ENCODE peak calls at places on chromosomes 16 and 17, in four cellular contexts. R, W, H and F are unnamed samples.

GRCh38 chr17:4980644-4981216 is 6.7 kb downstream of the CAMTA2 start:
- DNase-seq in H (peak), W (peak), R (peak), F (peak)

GRCh38 chr17:40841246-40841645 is 18.8 kb upstream of the KRT10 start:
- DNase-seq in R (no peak), W (no peak), H (no peak), F (no peak)

GRCh38 chr16:87305505-87306391 is 11.4 kb downstream of the C16orf95 start:
- DNase-seq in H (no peak), R (no peak), W (no peak), F (no peak)

GRCh38 chr17:71071837-71072236 is 902.5 kb downstream of the KCNJ2 start:
- DNase-seq in R (no peak), H (peak), W (peak), F (peak)

GRCh38 chr17:6061290-6061689 is 8.9 kb upstream of the WSCD1 start:
- DNase-seq in H (no peak), R (no peak), W (peak), F (peak)

GRCh38 chr16:50297301-50298074 is 31.1 kb downstream of the ADCY7 start:
- DNase-seq in H (peak), R (no peak), W (peak), F (no peak)

GRCh38 chr17:55264273-55264639 is 504 bp upstream of the HLF start:
- DNase-seq in R (no peak), H (peak), W (no peak), F (no peak)

GRCh38 chr17:2911035-2911754 is 115.0 kb downstream of the RAP1GAP2 start:
- DNase-seq in W (no peak), R (no peak), H (peak), F (no peak)

GRCh38 chr17:1495265-1495664 is 2.8 kb upstream of the MYO1C start:
- DNase-seq in R (no peak), W (no peak), H (no peak), F (no peak)

GRCh38 chr17:45432405-45433113 is at the start of gene ARHGAP27:
- DNase-seq in H (peak), W (no peak), R (peak), F (no peak)

GRCh38 chr17:80227666-80228065 is 7.4 kb downstream of the SLC26A11 start:
- DNase-seq in R (no peak), H (no peak), W (no peak), F (no peak)

GRCh38 chr16:48912360-48912759 is 302.4 kb upstream of the N4BP1 start:
- DNase-seq in R (no peak), W (no peak), H (no peak), F (no peak)

GRCh38 chr17:47941246-47941997 is at the start of gene PNPO:
- DNase-seq in W (peak), H (peak), R (peak), F (peak)
- TF ChIP-seq CHD2 in W (peak), H (peak), R (peak), F (no peak)

DNA sequence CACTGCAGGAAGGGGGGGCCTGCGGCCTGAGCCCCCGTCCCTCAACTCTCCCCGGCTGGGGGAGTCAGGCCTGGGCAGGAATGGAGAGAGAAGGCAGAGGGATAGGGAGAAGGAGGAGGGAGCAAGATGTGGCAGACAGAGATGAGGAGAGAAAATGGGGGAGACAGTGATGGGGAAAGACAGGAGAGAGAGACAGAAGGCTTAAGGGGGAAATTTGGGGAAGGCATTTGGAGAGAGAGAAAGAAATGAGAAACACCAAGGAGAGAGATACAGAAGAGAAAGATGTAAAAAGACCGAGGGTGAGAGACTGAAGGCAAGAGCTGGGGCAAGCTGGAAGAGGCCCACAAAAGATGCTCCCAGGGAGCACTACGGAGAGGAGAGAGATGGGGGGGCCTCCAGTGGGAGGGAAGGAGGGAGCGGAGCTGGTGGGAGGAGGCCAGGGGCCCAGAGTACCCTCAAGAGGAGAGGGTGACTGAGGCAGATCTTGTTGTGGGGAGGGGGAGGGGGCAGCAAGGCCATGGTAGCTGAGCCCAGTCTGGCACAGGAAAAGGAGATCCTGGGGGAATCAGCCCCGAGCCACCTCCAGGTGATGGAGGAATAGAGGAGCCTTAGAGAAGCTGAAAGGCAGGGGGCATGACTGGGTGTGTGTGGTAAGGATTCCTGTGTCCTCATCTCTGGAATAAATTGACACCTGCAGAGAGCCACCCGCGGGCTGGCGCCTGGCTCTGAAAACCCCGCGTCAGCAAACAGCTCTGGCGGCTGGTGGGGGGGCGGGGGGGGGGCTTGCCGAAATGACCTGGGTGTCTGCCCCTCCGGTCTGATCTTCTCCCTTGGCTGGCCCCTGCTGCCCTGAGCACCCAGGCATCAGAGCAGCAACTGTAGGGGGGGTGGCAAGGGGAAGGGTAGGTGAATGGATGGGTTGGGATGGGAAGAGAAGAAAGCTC is 1.5 kb upstream of the NLGN2 start:
- DNase-seq in H (no peak), R (no peak), W (no peak), F (no peak)
- TF ChIP-seq CHD2 in H (no peak), R (no peak), W (no peak), F (no peak)

GRCh38 chr16:11394593-11394960 is 49.3 kb downstream of the RMI2 start:
- DNase-seq in H (no peak), W (no peak), R (no peak), F (no peak)

GRCh38 chr16:11398136-11398535 is 52.9 kb downstream of the RMI2 start:
- DNase-seq in H (peak), R (no peak), W (no peak), F (no peak)

GRCh38 chr16:11395949-11396240 is 50.6 kb downstream of the RMI2 start:
- DNase-seq in H (no peak), R (no peak), W (no peak), F (no peak)

GRCh38 chr16:11395008-11395948 is 50.0 kb downstream of the RMI2 start:
- DNase-seq in R (no peak), H (peak), W (peak), F (no peak)

DNA sequence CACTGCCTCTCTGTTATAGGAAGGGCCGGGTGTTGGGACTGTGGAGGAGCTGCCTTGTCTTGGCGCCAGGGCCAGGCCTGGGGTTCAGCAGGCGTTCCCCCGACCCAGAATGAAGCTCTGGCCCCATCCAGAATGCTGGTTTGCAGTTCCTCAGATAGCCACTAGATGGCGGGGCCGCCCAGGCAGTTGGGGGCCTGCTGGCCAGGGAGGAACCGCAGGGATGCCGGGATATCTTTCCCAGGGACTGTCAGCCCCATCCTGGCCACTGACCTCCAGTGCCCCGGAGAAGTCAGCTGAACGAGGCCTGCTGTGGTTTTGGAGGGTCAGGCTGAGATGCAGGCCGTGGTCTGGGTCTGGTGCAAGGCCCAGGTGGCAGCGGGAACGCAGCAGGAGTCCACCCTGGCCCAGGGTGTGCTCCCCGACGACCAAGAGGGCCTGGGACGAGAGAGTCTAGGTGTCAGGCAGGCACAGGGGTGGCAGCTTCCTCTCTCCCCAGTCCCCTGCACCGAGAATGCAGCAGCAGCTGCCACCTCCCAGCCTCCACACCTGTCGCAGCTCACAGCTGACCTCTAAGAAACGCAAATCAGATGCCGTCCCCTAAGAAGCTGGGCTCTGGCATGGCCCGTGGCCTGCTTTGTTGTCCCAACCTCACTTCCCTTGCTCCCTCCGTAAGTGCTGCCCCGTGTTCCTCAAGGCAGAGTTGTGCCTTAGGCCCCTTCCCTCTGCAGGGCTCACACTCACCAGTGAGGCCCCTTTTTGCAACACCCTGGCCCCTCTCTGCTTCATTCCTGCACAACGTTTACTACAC is 51.2 kb downstream of the RMI2 start:
- DNase-seq in R (peak), W (peak), H (peak), F (peak)
- TF ChIP-seq CHD2 in R (no peak), W (peak), H (no peak), F (no peak)

DNA sequence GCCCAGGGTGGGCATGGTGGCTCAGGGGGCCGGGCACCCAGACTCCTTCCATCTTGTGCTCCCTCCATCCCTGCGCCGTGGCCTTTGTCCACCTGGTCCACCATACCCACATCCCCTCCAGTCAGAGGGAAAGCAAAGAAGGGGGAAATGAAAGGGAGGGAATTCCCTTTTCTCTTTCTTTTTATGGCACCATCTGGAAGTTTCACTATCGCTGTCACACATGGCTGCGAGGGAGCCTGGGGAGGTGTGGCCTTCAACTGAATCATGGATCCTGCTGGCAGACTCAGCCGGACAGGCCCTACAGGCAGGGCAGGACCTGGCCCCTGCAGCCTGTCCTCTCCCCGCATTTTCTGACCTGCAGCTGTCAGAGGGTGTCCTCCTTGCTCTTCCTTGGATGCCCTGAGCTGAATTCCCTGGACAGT is 6.2 kb downstream of the SLC12A3 start:
- DNase-seq in R (no peak), H (peak), W (peak), F (no peak)
- TF ChIP-seq CHD2 in R (no peak), H (no peak), W (no peak), F (no peak)